ENCODE peak calls at places on chromosomes 5 and 9, in five cellular contexts. O, W, A, C and E are unnamed samples.

GRCh38 chr5:57166250-57166649 is 7.6 kb upstream of the GPBP1 start:
- DNase-seq in A (no peak), W (no peak), O (no peak), C (no peak), E (no peak)

GRCh38 chr9:109349431-109349846 is 28.6 kb upstream of the EPB41L4B start:
- DNase-seq in O (no peak), C (no peak), A (no peak), W (no peak), E (peak)

GRCh38 chr5:72499730-72500129 is 7.5 kb downstream of the ZNF366 start:
- DNase-seq in A (peak), O (no peak), W (no peak), C (no peak), E (no peak)

GRCh38 chr5:154168395-154168794 is 22.1 kb upstream of the GALNT10 start:
- DNase-seq in C (no peak), W (no peak), O (no peak), A (peak), E (no peak)

GRCh38 chr5:10286552-10287227 is 21.0 kb downstream of the CMBL start:
- DNase-seq in W (no peak), C (no peak), A (no peak), O (no peak), E (peak)

GRCh38 chr5:43855418-43855817 is 252.4 kb downstream of the NNT start:
- DNase-seq in A (no peak), O (no peak), W (no peak), C (no peak), E (no peak)

GRCh38 chr5:9350301-9350797 is 195.5 kb downstream of the SEMA5A start:
- DNase-seq in O (no peak), W (no peak), C (no peak), A (no peak), E (no peak)

GRCh38 chr5:98769256-98770157 is 4.0 kb upstream of the RGMB start:
- DNase-seq in A (peak), O (no peak), C (no peak), W (no peak), E (peak)

GRCh38 chr5:10333154-10334006 is 20.1 kb upstream of the MARCHF6 start:
- DNase-seq in W (no peak), O (no peak), A (peak), C (no peak), E (no peak)

GRCh38 chr5:23649594-23649993 is 142.2 kb downstream of the PRDM9 start:
- DNase-seq in A (no peak), O (no peak), C (no peak), W (no peak), E (no peak)

GRCh38 chr5:126360467-126360866 is 62.7 kb upstream of the GRAMD2B start:
- DNase-seq in O (no peak), C (no peak), W (no peak), A (no peak), E (no peak)

GRCh38 chr5:98314262-98314661 is 459.2 kb upstream of the RGMB start:
- DNase-seq in C (no peak), A (no peak), W (no peak), O (no peak), E (no peak)

GRCh38 chr5:146718628-146719027 is 159.9 kb downstream of the PPP2R2B start:
- DNase-seq in W (no peak), C (no peak), A (no peak), O (no peak), E (peak)

GRCh38 chr9:81234924-81235610 is 454.3 kb downstream of the TLE1 start:
- DNase-seq in C (no peak), A (no peak), W (no peak), O (no peak), E (no peak)

GRCh38 chr9:77512876-77513275 is 135.2 kb downstream of the GNA14 start:
- DNase-seq in O (no peak), A (no peak), W (no peak), C (no peak), E (no peak)

GRCh38 chr9:113540466-113540865 is 76.9 kb downstream of the RGS3 start:
- DNase-seq in A (no peak), O (no peak), W (no peak), C (no peak), E (no peak)

GRCh38 chr5:147512640-147513334 is 2.9 kb upstream of the DPYSL3 start:
- DNase-seq in O (no peak), C (no peak), W (no peak), A (no peak), E (no peak)

GRCh38 chr9:4298255-4299005 is 1.4 kb downstream of the GLIS3 start:
- DNase-seq in O (no peak), W (peak), A (peak), C (no peak), E (peak)

GRCh38 chr5:157556615-157557418 is 18.8 kb downstream of the ADAM19 start:
- DNase-seq in O (no peak), C (no peak), W (no peak), A (no peak), E (no peak)

GRCh38 chr5:160306711-160307110 is 5.7 kb downstream of the CCNJL start:
- DNase-seq in O (no peak), C (no peak), A (no peak), W (no peak), E (no peak)

GRCh38 chr5:154197801-154198461 is 7.4 kb downstream of the GALNT10 start:
- DNase-seq in W (no peak), O (peak), A (no peak), C (peak), E (no peak)

GRCh38 chr5:926416-927171 is 33.9 kb downstream of the TRIP13 start:
- DNase-seq in O (no peak), W (no peak), A (no peak), C (no peak), E (no peak)